ENCODE peak calls at places on chromosomes 13 and 19, in five cellular contexts. One of them, this sample, is unnamed.

GRCh38 chr13:43730642-43731041 is 56.1 kb downstream of the ENOX1 start:
- DNase-seq in mucosa of gallbladder: peak; percentile 12
- DNase-seq in stimulated activated CD8-positive, alpha-beta memory T cell treated with anti-CD3 and anti-CD28 coated beads, Interleukin-4, amount 100 ng/mL, for 1 hour: no peak
- DNase-seq in GM23248: peak; percentile 66
- DNase-seq in T-cell: no peak
- DNase-seq in this sample: no peak

GRCh38 chr19:3440082-3440481 is 40.2 kb downstream of the SMIM24 start:
- DNase-seq in mucosa of gallbladder: no peak
- DNase-seq in stimulated activated CD8-positive, alpha-beta memory T cell treated with anti-CD3 and anti-CD28 coated beads, Interleukin-4, amount 100 ng/mL, for 1 hour: peak; percentile 32
- DNase-seq in GM23248: peak; percentile 44
- DNase-seq in T-cell: peak; percentile 53
- DNase-seq in this sample: peak; percentile 28

GRCh38 chr13:54614729-54615128 is 1586.1 kb downstream of the OLFM4 start:
- DNase-seq in mucosa of gallbladder: no peak
- DNase-seq in stimulated activated CD8-positive, alpha-beta memory T cell treated with anti-CD3 and anti-CD28 coated beads, Interleukin-4, amount 100 ng/mL, for 1 hour: no peak
- DNase-seq in GM23248: no peak
- DNase-seq in T-cell: no peak
- DNase-seq in this sample: no peak

GRCh38 chr13:65597839-65598818 is 1632.0 kb downstream of the PCDH9 start:
- DNase-seq in mucosa of gallbladder: no peak
- DNase-seq in stimulated activated CD8-positive, alpha-beta memory T cell treated with anti-CD3 and anti-CD28 coated beads, Interleukin-4, amount 100 ng/mL, for 1 hour: no peak
- DNase-seq in GM23248: peak; percentile 44
- DNase-seq in T-cell: no peak
- DNase-seq in this sample: no peak

GRCh38 chr13:40096357-40096911 is 441.0 kb downstream of the COG6 start:
- DNase-seq in mucosa of gallbladder: no peak
- DNase-seq in stimulated activated CD8-positive, alpha-beta memory T cell treated with anti-CD3 and anti-CD28 coated beads, Interleukin-4, amount 100 ng/mL, for 1 hour: no peak
- DNase-seq in GM23248: no peak
- DNase-seq in T-cell: peak; percentile 25
- DNase-seq in this sample: no peak

GRCh38 chr13:102484329-102484728 is 82.5 kb upstream of the FGF14 start:
- DNase-seq in mucosa of gallbladder: no peak
- DNase-seq in stimulated activated CD8-positive, alpha-beta memory T cell treated with anti-CD3 and anti-CD28 coated beads, Interleukin-4, amount 100 ng/mL, for 1 hour: no peak
- DNase-seq in GM23248: peak; percentile 24
- DNase-seq in T-cell: no peak
- DNase-seq in this sample: no peak

GRCh38 chr19:18233224-18233825 is 7.1 kb upstream of the PDE4C start:
- DNase-seq in mucosa of gallbladder: peak; percentile 50
- DNase-seq in stimulated activated CD8-positive, alpha-beta memory T cell treated with anti-CD3 and anti-CD28 coated beads, Interleukin-4, amount 100 ng/mL, for 1 hour: peak; percentile 9
- DNase-seq in GM23248: peak; percentile 68
- DNase-seq in T-cell: peak; percentile 48
- DNase-seq in this sample: peak; percentile 22

GRCh38 chr13:22489771-22490170 is 691.0 kb upstream of the SGCG start:
- DNase-seq in mucosa of gallbladder: no peak
- DNase-seq in stimulated activated CD8-positive, alpha-beta memory T cell treated with anti-CD3 and anti-CD28 coated beads, Interleukin-4, amount 100 ng/mL, for 1 hour: no peak
- DNase-seq in GM23248: no peak
- DNase-seq in T-cell: no peak
- DNase-seq in this sample: no peak

GRCh38 chr13:47066261-47066660 is 169.4 kb upstream of the HTR2A start:
- DNase-seq in mucosa of gallbladder: no peak
- DNase-seq in stimulated activated CD8-positive, alpha-beta memory T cell treated with anti-CD3 and anti-CD28 coated beads, Interleukin-4, amount 100 ng/mL, for 1 hour: no peak
- DNase-seq in GM23248: peak; percentile 44
- DNase-seq in T-cell: no peak
- DNase-seq in this sample: no peak

GRCh38 chr13:48858523-48858922 is 117.2 kb upstream of the FNDC3A start:
- DNase-seq in mucosa of gallbladder: no peak
- DNase-seq in stimulated activated CD8-positive, alpha-beta memory T cell treated with anti-CD3 and anti-CD28 coated beads, Interleukin-4, amount 100 ng/mL, for 1 hour: no peak
- DNase-seq in GM23248: no peak
- DNase-seq in T-cell: no peak
- DNase-seq in this sample: no peak

GRCh38 chr19:46413262-46414031 is at the start of gene CCDC8:
- DNase-seq in mucosa of gallbladder: peak; percentile 67
- DNase-seq in stimulated activated CD8-positive, alpha-beta memory T cell treated with anti-CD3 and anti-CD28 coated beads, Interleukin-4, amount 100 ng/mL, for 1 hour: no peak
- DNase-seq in GM23248: peak; percentile 74
- DNase-seq in T-cell: no peak
- DNase-seq in this sample: no peak

GRCh38 chr19:45402469-45403070 is 2.3 kb downstream of the PPP1R13L start:
- DNase-seq in mucosa of gallbladder: no peak
- DNase-seq in stimulated activated CD8-positive, alpha-beta memory T cell treated with anti-CD3 and anti-CD28 coated beads, Interleukin-4, amount 100 ng/mL, for 1 hour: no peak
- DNase-seq in GM23248: peak; percentile 20
- DNase-seq in T-cell: no peak
- DNase-seq in this sample: no peak

GRCh38 chr13:28557725-28558124 is 62.8 kb upstream of the FLT1 start:
- DNase-seq in mucosa of gallbladder: no peak
- DNase-seq in stimulated activated CD8-positive, alpha-beta memory T cell treated with anti-CD3 and anti-CD28 coated beads, Interleukin-4, amount 100 ng/mL, for 1 hour: no peak
- DNase-seq in GM23248: peak; percentile 35
- DNase-seq in T-cell: no peak
- DNase-seq in this sample: no peak

GRCh38 chr19:45971260-45971902 is 2.3 kb downstream of the NOVA2 start:
- DNase-seq in mucosa of gallbladder: no peak
- DNase-seq in stimulated activated CD8-positive, alpha-beta memory T cell treated with anti-CD3 and anti-CD28 coated beads, Interleukin-4, amount 100 ng/mL, for 1 hour: no peak
- DNase-seq in GM23248: no peak
- DNase-seq in T-cell: no peak
- DNase-seq in this sample: no peak

GRCh38 chr19:33207040-33207620 is 13.0 kb downstream of the LRP3 start:
- DNase-seq in mucosa of gallbladder: no peak
- DNase-seq in stimulated activated CD8-positive, alpha-beta memory T cell treated with anti-CD3 and anti-CD28 coated beads, Interleukin-4, amount 100 ng/mL, for 1 hour: no peak
- DNase-seq in GM23248: no peak
- DNase-seq in T-cell: no peak
- DNase-seq in this sample: no peak

GRCh38 chr13:21014666-21015170 is 46.7 kb downstream of the LATS2 start:
- DNase-seq in mucosa of gallbladder: peak; percentile 51
- DNase-seq in stimulated activated CD8-positive, alpha-beta memory T cell treated with anti-CD3 and anti-CD28 coated beads, Interleukin-4, amount 100 ng/mL, for 1 hour: no peak
- DNase-seq in GM23248: peak; percentile 92
- DNase-seq in T-cell: no peak
- DNase-seq in this sample: no peak

GRCh38 chr19:374183-374885 is 29.7 kb upstream of the MIER2 start:
- DNase-seq in mucosa of gallbladder: no peak
- DNase-seq in stimulated activated CD8-positive, alpha-beta memory T cell treated with anti-CD3 and anti-CD28 coated beads, Interleukin-4, amount 100 ng/mL, for 1 hour: no peak
- DNase-seq in GM23248: no peak
- DNase-seq in T-cell: no peak
- DNase-seq in this sample: no peak

GRCh38 chr19:47601180-47601904 is 7.6 kb upstream of the BICRA start:
- DNase-seq in mucosa of gallbladder: peak; percentile 69
- DNase-seq in stimulated activated CD8-positive, alpha-beta memory T cell treated with anti-CD3 and anti-CD28 coated beads, Interleukin-4, amount 100 ng/mL, for 1 hour: no peak
- DNase-seq in GM23248: peak; percentile 5
- DNase-seq in T-cell: no peak
- DNase-seq in this sample: no peak

GRCh38 chr19:30131246-30131645 is 189.2 kb downstream of the URI1 start:
- DNase-seq in mucosa of gallbladder: no peak
- DNase-seq in stimulated activated CD8-positive, alpha-beta memory T cell treated with anti-CD3 and anti-CD28 coated beads, Interleukin-4, amount 100 ng/mL, for 1 hour: no peak
- DNase-seq in GM23248: no peak
- DNase-seq in T-cell: no peak
- DNase-seq in this sample: no peak

GRCh38 chr13:41848435-41849255 is 112.3 kb downstream of the VWA8 start:
- DNase-seq in mucosa of gallbladder: no peak
- DNase-seq in stimulated activated CD8-positive, alpha-beta memory T cell treated with anti-CD3 and anti-CD28 coated beads, Interleukin-4, amount 100 ng/mL, for 1 hour: no peak
- DNase-seq in GM23248: peak; percentile 37
- DNase-seq in T-cell: no peak
- DNase-seq in this sample: no peak

GRCh38 chr13:28140433-28141125 is 2.2 kb downstream of the PAN3 start:
- DNase-seq in mucosa of gallbladder: no peak
- DNase-seq in stimulated activated CD8-positive, alpha-beta memory T cell treated with anti-CD3 and anti-CD28 coated beads, Interleukin-4, amount 100 ng/mL, for 1 hour: no peak
- DNase-seq in GM23248: peak; percentile 38
- DNase-seq in T-cell: no peak
- DNase-seq in this sample: no peak

GRCh38 chr19:10604460-10604980 is 17.4 kb upstream of the AP1M2 start:
- DNase-seq in mucosa of gallbladder: no peak
- DNase-seq in stimulated activated CD8-positive, alpha-beta memory T cell treated with anti-CD3 and anti-CD28 coated beads, Interleukin-4, amount 100 ng/mL, for 1 hour: no peak
- DNase-seq in GM23248: no peak
- DNase-seq in T-cell: peak; percentile 14
- DNase-seq in this sample: no peak

GRCh38 chr19:29681422-29682235 is 16.4 kb downstream of the PLEKHF1 start:
- DNase-seq in mucosa of gallbladder: peak; percentile 48
- DNase-seq in stimulated activated CD8-positive, alpha-beta memory T cell treated with anti-CD3 and anti-CD28 coated beads, Interleukin-4, amount 100 ng/mL, for 1 hour: no peak
- DNase-seq in GM23248: peak; percentile 42
- DNase-seq in T-cell: no peak
- DNase-seq in this sample: no peak

GRCh38 chr19:39845621-39846175 is 481 bp downstream of the FBL start:
- DNase-seq in mucosa of gallbladder: no peak
- DNase-seq in stimulated activated CD8-positive, alpha-beta memory T cell treated with anti-CD3 and anti-CD28 coated beads, Interleukin-4, amount 100 ng/mL, for 1 hour: no peak
- DNase-seq in GM23248: peak; percentile 69
- DNase-seq in T-cell: no peak
- DNase-seq in this sample: no peak

GRCh38 chr13:110387451-110388140 is 80.5 kb downstream of the COL4A2 start:
- DNase-seq in mucosa of gallbladder: no peak
- DNase-seq in stimulated activated CD8-positive, alpha-beta memory T cell treated with anti-CD3 and anti-CD28 coated beads, Interleukin-4, amount 100 ng/mL, for 1 hour: no peak
- DNase-seq in GM23248: no peak
- DNase-seq in T-cell: no peak
- DNase-seq in this sample: no peak

GRCh38 chr19:49106648-49107135 is 7.5 kb upstream of the LIN7B start:
- DNase-seq in mucosa of gallbladder: no peak
- DNase-seq in stimulated activated CD8-positive, alpha-beta memory T cell treated with anti-CD3 and anti-CD28 coated beads, Interleukin-4, amount 100 ng/mL, for 1 hour: no peak
- DNase-seq in GM23248: peak; percentile 67
- DNase-seq in T-cell: peak; percentile 65
- DNase-seq in this sample: no peak

GRCh38 chr13:44921931-44922758 is 67.1 kb downstream of the NUFIP1 start:
- DNase-seq in mucosa of gallbladder: no peak
- DNase-seq in stimulated activated CD8-positive, alpha-beta memory T cell treated with anti-CD3 and anti-CD28 coated beads, Interleukin-4, amount 100 ng/mL, for 1 hour: no peak
- DNase-seq in GM23248: peak; percentile 95
- DNase-seq in T-cell: no peak
- DNase-seq in this sample: no peak

GRCh38 chr13:45219938-45220375 is 19.1 kb upstream of the KCTD4 start:
- DNase-seq in mucosa of gallbladder: peak; percentile 21
- DNase-seq in stimulated activated CD8-positive, alpha-beta memory T cell treated with anti-CD3 and anti-CD28 coated beads, Interleukin-4, amount 100 ng/mL, for 1 hour: no peak
- DNase-seq in GM23248: peak; percentile 63
- DNase-seq in T-cell: no peak
- DNase-seq in this sample: no peak

GRCh38 chr19:14479985-14480694 is 5.0 kb upstream of the PTGER1 start:
- DNase-seq in mucosa of gallbladder: no peak
- DNase-seq in stimulated activated CD8-positive, alpha-beta memory T cell treated with anti-CD3 and anti-CD28 coated beads, Interleukin-4, amount 100 ng/mL, for 1 hour: peak; percentile 38
- DNase-seq in GM23248: no peak
- DNase-seq in T-cell: peak; percentile 67
- DNase-seq in this sample: peak; percentile 41

GRCh38 chr19:8724276-8724675 is 2.8 kb downstream of the OR2Z1 start:
- DNase-seq in mucosa of gallbladder: no peak
- DNase-seq in stimulated activated CD8-positive, alpha-beta memory T cell treated with anti-CD3 and anti-CD28 coated beads, Interleukin-4, amount 100 ng/mL, for 1 hour: no peak
- DNase-seq in GM23248: no peak
- DNase-seq in T-cell: no peak
- DNase-seq in this sample: no peak

GRCh38 chr19:2231621-2232221 is 4.4 kb downstream of the PLEKHJ1 start:
- DNase-seq in mucosa of gallbladder: no peak
- DNase-seq in stimulated activated CD8-positive, alpha-beta memory T cell treated with anti-CD3 and anti-CD28 coated beads, Interleukin-4, amount 100 ng/mL, for 1 hour: no peak
- DNase-seq in GM23248: peak; percentile 33
- DNase-seq in T-cell: no peak
- DNase-seq in this sample: no peak

GRCh38 chr19:53903055-53903680 is 5.9 kb upstream of the CACNG7 start:
- DNase-seq in mucosa of gallbladder: peak; percentile 22
- DNase-seq in stimulated activated CD8-positive, alpha-beta memory T cell treated with anti-CD3 and anti-CD28 coated beads, Interleukin-4, amount 100 ng/mL, for 1 hour: no peak
- DNase-seq in GM23248: peak; percentile 62
- DNase-seq in T-cell: peak; percentile 21
- DNase-seq in this sample: no peak

GRCh38 chr19:35295792-35296462 is 4.0 kb downstream of the MAG start:
- DNase-seq in mucosa of gallbladder: no peak
- DNase-seq in stimulated activated CD8-positive, alpha-beta memory T cell treated with anti-CD3 and anti-CD28 coated beads, Interleukin-4, amount 100 ng/mL, for 1 hour: peak; percentile 9
- DNase-seq in GM23248: no peak
- DNase-seq in T-cell: peak; percentile 40
- DNase-seq in this sample: no peak

GRCh38 chr19:15015946-15016542 is 33.2 kb upstream of the CASP14 start:
- DNase-seq in mucosa of gallbladder: no peak
- DNase-seq in stimulated activated CD8-positive, alpha-beta memory T cell treated with anti-CD3 and anti-CD28 coated beads, Interleukin-4, amount 100 ng/mL, for 1 hour: no peak
- DNase-seq in GM23248: peak; percentile 36
- DNase-seq in T-cell: no peak
- DNase-seq in this sample: no peak

GRCh38 chr13:42000836-42001235 is 39.9 kb upstream of the VWA8 start:
- DNase-seq in mucosa of gallbladder: no peak
- DNase-seq in stimulated activated CD8-positive, alpha-beta memory T cell treated with anti-CD3 and anti-CD28 coated beads, Interleukin-4, amount 100 ng/mL, for 1 hour: no peak
- DNase-seq in GM23248: no peak
- DNase-seq in T-cell: no peak
- DNase-seq in this sample: no peak

GRCh38 chr13:25109341-25109740 is 13.4 kb downstream of the PABPC3 start:
- DNase-seq in mucosa of gallbladder: no peak
- DNase-seq in stimulated activated CD8-positive, alpha-beta memory T cell treated with anti-CD3 and anti-CD28 coated beads, Interleukin-4, amount 100 ng/mL, for 1 hour: no peak
- DNase-seq in GM23248: no peak
- DNase-seq in T-cell: no peak
- DNase-seq in this sample: no peak

GRCh38 chr19:56066152-56067023 is 54.7 kb downstream of the ZNF787 start:
- DNase-seq in mucosa of gallbladder: peak; percentile 60
- DNase-seq in stimulated activated CD8-positive, alpha-beta memory T cell treated with anti-CD3 and anti-CD28 coated beads, Interleukin-4, amount 100 ng/mL, for 1 hour: peak; percentile 40
- DNase-seq in GM23248: peak; percentile 61
- DNase-seq in T-cell: peak; percentile 52
- DNase-seq in this sample: peak; percentile 31

GRCh38 chr13:32045963-32046785 is 14.6 kb downstream of the FRY start:
- DNase-seq in mucosa of gallbladder: peak; percentile 61
- DNase-seq in stimulated activated CD8-positive, alpha-beta memory T cell treated with anti-CD3 and anti-CD28 coated beads, Interleukin-4, amount 100 ng/mL, for 1 hour: no peak
- DNase-seq in GM23248: peak; percentile 53
- DNase-seq in T-cell: no peak
- DNase-seq in this sample: no peak

GRCh38 chr19:47497073-47497766 is 13.2 kb upstream of the KPTN start:
- DNase-seq in mucosa of gallbladder: no peak
- DNase-seq in stimulated activated CD8-positive, alpha-beta memory T cell treated with anti-CD3 and anti-CD28 coated beads, Interleukin-4, amount 100 ng/mL, for 1 hour: no peak
- DNase-seq in GM23248: no peak
- DNase-seq in T-cell: no peak
- DNase-seq in this sample: no peak